ENCODE peak calls at places on chromosomes 1 and 21, in four cellular contexts. U is K562, I is HepG2, S is GM12878. M is an unnamed sample.
A peak's percentile ranks its signal among the peaks of the same experiment; 100 is the strongest.

GRCh38 chr1:174788981-174789380 is 210.8 kb upstream of the CACYBP start:
- DNase-seq in S (no peak), U (peak; percentile 33), I (no peak), M (no peak)

GRCh38 chr21:27306821-27307746 is 340.2 kb upstream of the ADAMTS5 start:
- DNase-seq in I (no peak), S (no peak), U (no peak), M (no peak)

GRCh38 chr21:33856893-33857527 is 58.6 kb downstream of the ATP5PO start:
- DNase-seq in S (no peak), U (peak; percentile 30), I (peak; percentile 39), M (no peak)

GRCh38 chr1:244863491-244864252 is 671 bp downstream of the HNRNPU start:
- DNase-seq in S (no peak), U (no peak), I (no peak), M (no peak)

GRCh38 chr1:109621402-109622101 is 1.9 kb downstream of the AMPD2 start:
- DNase-seq in S (no peak), U (no peak), I (no peak), M (no peak)

GRCh38 chr1:245380790-245381535 is 226.2 kb downstream of the KIF26B start:
- DNase-seq in U (no peak), S (no peak), I (no peak), M (peak; percentile 15)

GRCh38 chr1:46159516-46159915 is 15.4 kb upstream of the TSPAN1 start:
- DNase-seq in U (peak; percentile 36), I (no peak), S (no peak), M (no peak)

GRCh38 chr21:46295996-46296752 is 10.0 kb downstream of the YBEY start:
- DNase-seq in I (peak; percentile 91), U (peak; percentile 79), S (no peak), M (peak; percentile 12)

GRCh38 chr1:145782166-145783099 is 41.5 kb downstream of the RNF115 start:
- DNase-seq in I (peak; percentile 69), S (no peak), U (no peak), M (no peak)

GRCh38 chr1:25617626-25618432 is 1.2 kb downstream of the MAN1C1 start:
- DNase-seq in U (no peak), S (no peak), I (no peak), M (no peak)

GRCh38 chr1:89598450-89599331 is 34.2 kb upstream of the LRRC8C start:
- DNase-seq in U (peak; percentile 49), S (no peak), I (peak; percentile 39), M (peak; percentile 53)

GRCh38 chr21:41598561-41599511 is 90.9 kb upstream of the TMPRSS2 start:
- DNase-seq in S (no peak), I (no peak), U (no peak), M (no peak)

GRCh38 chr21:27799861-27800260 is 833.0 kb upstream of the ADAMTS5 start:
- DNase-seq in S (no peak), U (no peak), I (no peak), M (no peak)

GRCh38 chr1:36083635-36084501 is at the start of gene TEKT2:
- DNase-seq in S (no peak), I (no peak), U (no peak), M (peak; percentile 39)

GRCh38 chr1:183862967-183863366 is 58.0 kb downstream of the RGL1 start:
- DNase-seq in U (no peak), S (no peak), I (no peak), M (no peak)

GRCh38 chr1:154190550-154190949 is 1.4 kb downstream of the TPM3 start:
- DNase-seq in I (peak; percentile 44), S (no peak), U (no peak), M (no peak)

GRCh38 chr21:18608226-18608625 is 204.6 kb upstream of the TMPRSS15 start:
- DNase-seq in U (no peak), I (no peak), S (no peak), M (no peak)

GRCh38 chr1:195894411-195894810 is 713.8 kb downstream of the KCNT2 start:
- DNase-seq in I (no peak), S (no peak), U (no peak), M (no peak)

GRCh38 chr1:16451868-16452528 is 11.5 kb downstream of the NECAP2 start:
- DNase-seq in I (no peak), U (no peak), S (no peak), M (no peak)

GRCh38 chr1:110524311-110525249 is 5.6 kb upstream of the KCNA10 start:
- DNase-seq in U (peak; percentile 70), S (no peak), I (peak; percentile 21), M (peak; percentile 89)

GRCh38 chr1:52523376-52523775 is 29.5 kb downstream of the TUT4 start:
- DNase-seq in S (no peak), I (no peak), U (no peak), M (no peak)

GRCh38 chr1:28123461-28123961 is 35.1 kb upstream of the EYA3 start:
- DNase-seq in U (no peak), I (no peak), S (no peak), M (no peak)

GRCh38 chr1:18922319-18922726 is 20.0 kb upstream of the ALDH4A1 start:
- DNase-seq in U (no peak), I (peak; percentile 45), S (no peak), M (peak; percentile 67)

GRCh38 chr1:85617582-85618237 is 37.1 kb downstream of the CCN1 start:
- DNase-seq in I (no peak), S (no peak), U (no peak), M (no peak)

GRCh38 chr1:5456090-5456789 is 536.0 kb downstream of the NPHP4 start:
- DNase-seq in S (no peak), I (no peak), U (peak; percentile 52), M (no peak)

GRCh38 chr1:193322218-193322617 is 135.8 kb upstream of the B3GALT2 start:
- DNase-seq in S (no peak), U (no peak), I (no peak), M (no peak)

GRCh38 chr21:43728467-43729390 is 9.8 kb downstream of the PDXK start:
- DNase-seq in I (peak; percentile 85), U (peak; percentile 99), S (peak; percentile 64), M (peak; percentile 95)

GRCh38 chr1:208430220-208430619 is 186.0 kb upstream of the PLXNA2 start:
- DNase-seq in S (no peak), I (no peak), U (no peak), M (no peak)

GRCh38 chr1:208431721-208432120 is 187.5 kb upstream of the PLXNA2 start:
- DNase-seq in U (no peak), I (no peak), S (no peak), M (no peak)

GRCh38 chr1:208434008-208434407 is 189.8 kb upstream of the PLXNA2 start:
- DNase-seq in S (no peak), I (no peak), U (no peak), M (no peak)

GRCh38 chr1:208432346-208432745 is 188.2 kb upstream of the PLXNA2 start:
- DNase-seq in S (no peak), U (no peak), I (no peak), M (no peak)

DNA sequence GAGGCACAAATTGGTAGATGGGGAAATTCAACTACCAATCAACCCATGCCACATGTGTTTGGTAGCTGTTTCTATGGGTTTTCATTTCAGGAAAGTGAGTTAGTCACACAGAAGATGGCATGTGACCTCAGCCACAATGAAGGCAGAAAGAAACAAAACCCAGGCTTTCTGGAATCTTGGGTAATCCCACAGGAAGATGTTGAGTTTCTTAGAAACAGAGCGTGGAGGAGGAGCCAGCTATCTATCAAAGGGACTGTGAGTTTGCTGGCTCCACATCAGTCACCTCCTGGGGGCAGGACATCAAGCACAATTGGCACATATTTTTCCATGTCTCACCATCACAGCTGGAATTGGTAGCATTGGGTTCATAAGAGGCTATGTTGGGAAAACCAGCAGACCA is 188.9 kb upstream of the PLXNA2 start:
- DNase-seq in I (no peak), S (no peak), U (no peak), M (no peak)
- TF ChIP-seq TARDBP in I (no peak), S (no peak), U (no peak), M (no peak)

DNA sequence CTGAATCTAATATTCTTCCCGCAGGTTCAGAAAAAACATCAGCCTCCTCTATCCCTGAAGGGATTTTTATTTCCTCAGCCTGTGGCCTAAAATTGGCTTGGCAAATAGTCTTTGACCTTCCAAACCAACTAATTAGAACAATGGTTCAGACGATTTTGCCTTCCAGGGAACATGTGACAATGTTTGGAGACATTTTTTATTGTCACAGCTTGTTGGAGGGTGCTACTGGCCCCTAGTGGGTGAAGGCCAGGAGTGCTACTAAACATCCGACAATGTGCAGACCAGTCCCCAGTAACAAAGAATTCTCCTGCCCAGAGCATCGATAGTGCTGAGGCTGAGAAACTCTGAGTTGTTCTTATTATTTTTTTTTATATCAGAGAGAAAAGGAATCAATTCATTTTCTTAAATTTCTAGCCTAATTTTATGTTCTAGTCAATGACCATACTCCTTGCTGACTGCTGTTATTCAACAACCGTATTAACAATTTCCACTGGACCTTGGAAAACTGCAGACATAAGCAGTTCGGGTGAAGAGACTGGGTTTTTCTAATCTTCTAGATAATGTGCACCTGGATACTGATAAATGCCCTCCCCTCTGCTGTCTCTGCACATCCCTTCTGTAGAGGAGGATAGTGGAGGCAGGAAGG is 280.7 kb downstream of the LMX1A start:
- DNase-seq in I (peak; percentile 18), S (no peak), U (peak; percentile 25), M (peak; percentile 64)
- TF ChIP-seq BHLHE40 in I (no peak), S (no peak), U (no peak), M (no peak)

GRCh38 chr1:159828176-159828575 is 1.5 kb downstream of the SLAMF8 start:
- DNase-seq in I (no peak), S (no peak), U (no peak), M (no peak)

GRCh38 chr1:159828916-159829634 is 2.4 kb downstream of the SLAMF8 start:
- DNase-seq in I (peak; percentile 5), U (peak; percentile 30), S (peak; percentile 40), M (peak; percentile 69)

GRCh38 chr1:159831696-159832225 is 5.1 kb downstream of the SLAMF8 start:
- DNase-seq in I (no peak), S (no peak), U (no peak), M (no peak)

GRCh38 chr1:159830737-159831136 is 4.1 kb downstream of the SLAMF8 start:
- DNase-seq in I (no peak), U (no peak), S (no peak), M (no peak)

DNA sequence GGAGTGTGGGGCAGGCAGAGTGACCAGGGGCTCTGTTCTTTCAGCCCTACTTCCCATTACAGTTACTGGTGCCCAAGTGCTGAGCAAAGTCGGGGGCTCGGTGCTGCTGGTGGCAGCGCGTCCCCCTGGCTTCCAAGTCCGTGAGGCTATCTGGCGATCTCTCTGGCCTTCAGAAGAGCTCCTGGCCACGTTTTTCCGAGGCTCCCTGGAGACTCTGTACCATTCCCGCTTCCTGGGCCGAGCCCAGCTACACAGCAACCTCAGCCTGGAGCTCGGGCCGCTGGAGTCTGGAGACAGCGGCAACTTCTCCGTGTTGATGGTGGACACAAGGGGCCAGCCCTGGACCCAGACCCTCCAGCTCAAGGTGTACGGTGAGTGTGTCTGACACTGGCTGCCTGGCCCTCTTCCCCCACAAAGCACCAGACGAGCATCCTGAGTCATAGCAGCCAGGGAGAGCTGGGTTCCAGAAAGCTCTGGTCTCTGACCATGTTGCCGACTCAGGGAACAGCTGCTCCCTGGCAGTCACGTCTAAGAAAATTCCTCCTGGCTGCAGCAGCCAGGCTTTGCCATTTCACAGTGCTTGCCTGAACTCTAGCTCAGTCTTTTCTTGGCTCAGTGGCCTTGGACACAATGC is 3.3 kb downstream of the SLAMF8 start:
- DNase-seq in S (no peak), U (no peak), I (no peak), M (no peak)
- TF ChIP-seq TARDBP in S (no peak), U (no peak), I (no peak), M (no peak)

DNA sequence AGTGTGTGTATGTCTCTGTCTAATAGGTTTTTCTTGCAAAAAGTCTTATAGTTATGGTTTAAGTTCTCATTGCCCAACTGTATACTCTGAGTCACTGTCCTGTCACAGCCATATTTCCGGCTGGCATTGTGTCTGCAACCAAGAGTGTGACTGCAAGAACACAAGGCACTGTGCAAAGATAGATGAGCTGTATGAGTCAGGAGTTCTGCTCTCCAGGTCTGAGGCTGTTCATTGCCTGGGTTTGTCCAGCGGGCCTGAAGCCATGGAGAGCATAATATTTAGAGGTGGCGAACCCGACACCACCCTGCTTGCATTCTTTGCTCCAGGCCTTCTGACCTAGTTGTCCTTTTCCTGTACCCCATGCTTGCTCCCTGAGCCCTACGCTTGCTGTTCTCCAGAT is 50.9 kb upstream of the CNIH3 start:
- DNase-seq in I (peak; percentile 25), U (peak; percentile 29), S (no peak), M (no peak)
- TF ChIP-seq BHLHE40 in I (no peak), U (no peak), S (no peak), M (no peak)

M was measured in HEK293T.